ENCODE peak calls at places on chromosomes 3 and 15, in seven cellular contexts. O is HepG2, R is A549, U is IMR-90, K is SK-N-SH, I is K562, G is GM12878. J is an unnamed sample.

GRCh38 chr3:172009736-172010254 is 29.6 kb upstream of the FNDC3B start:
- DNase-seq in O (no peak), R (no peak), U (no peak), K (no peak), I (no peak), G (no peak), J (peak; percentile 7)

GRCh38 chr3:99658274-99658673 is 19.9 kb downstream of the COL8A1 start:
- DNase-seq in O (no peak), R (no peak), U (no peak), K (no peak), I (no peak), G (no peak), J (no peak)

GRCh38 chr15:32994810-32995424 is 199.6 kb downstream of the FMN1 start:
- DNase-seq in O (peak; percentile 7), R (peak; percentile 13), U (peak; percentile 74), K (peak; percentile 38), I (peak; percentile 23), G (no peak), J (no peak)

GRCh38 chr3:129579991-129580390 is 26.5 kb downstream of the PLXND1 start:
- DNase-seq in O (no peak), R (no peak), U (no peak), K (no peak), I (no peak), G (no peak), J (no peak)

GRCh38 chr3:119434703-119435102 is 28.7 kb downstream of the TMEM39A start:
- DNase-seq in O (no peak), R (no peak), U (no peak), K (peak; percentile 37), I (no peak), G (no peak), J (no peak)

GRCh38 chr3:34582054-34582453 is 783.6 kb downstream of the PDCD6IP start:
- DNase-seq in O (no peak), R (no peak), U (no peak), K (no peak), I (no peak), G (no peak), J (no peak)

GRCh38 chr3:170012683-170013400 is 25.0 kb upstream of the GPR160 start:
- DNase-seq in O (peak; percentile 16), R (no peak), U (no peak), K (no peak), I (no peak), G (no peak), J (no peak)

GRCh38 chr15:48806151-48806550 is 4.7 kb downstream of the CEP152 start:
- DNase-seq in O (no peak), R (no peak), U (peak; percentile 15), K (no peak), I (no peak), G (no peak), J (no peak)

GRCh38 chr3:42688487-42689420 is 3.4 kb downstream of the KLHL40 start:
- DNase-seq in O (no peak), R (no peak), U (no peak), K (no peak), I (no peak), G (no peak), J (no peak)

GRCh38 chr15:83090465-83090864 is 17.0 kb upstream of the TM6SF1 start:
- DNase-seq in O (no peak), R (no peak), U (no peak), K (no peak), I (no peak), G (no peak), J (no peak)

GRCh38 chr3:156161172-156161571 is 40.8 kb downstream of the KCNAB1 start:
- DNase-seq in O (no peak), R (no peak), U (peak; percentile 17), K (no peak), I (no peak), G (no peak), J (no peak)

GRCh38 chr3:193711165-193711485 is 118.1 kb downstream of the OPA1 start:
- DNase-seq in O (no peak), R (no peak), U (no peak), K (no peak), I (no peak), G (no peak), J (no peak)

GRCh38 chr15:23602124-23602523 is 36.6 kb downstream of the MKRN3 start:
- DNase-seq in O (no peak), R (no peak), U (no peak), K (no peak), I (no peak), G (no peak), J (no peak)

GRCh38 chr15:99967841-99968371 is 234.7 kb upstream of the LYSMD4 start:
- DNase-seq in O (no peak), R (no peak), U (no peak), K (no peak), I (no peak), G (no peak), J (no peak)

GRCh38 chr15:70376929-70377691 is 279.4 kb upstream of the TLE3 start:
- DNase-seq in O (no peak), R (no peak), U (peak; percentile 2), K (peak; percentile 76), I (peak; percentile 25), G (no peak), J (peak; percentile 57)

GRCh38 chr15:70378126-70379031 is 280.7 kb upstream of the TLE3 start:
- DNase-seq in O (no peak), R (no peak), U (no peak), K (no peak), I (no peak), G (no peak), J (peak; percentile 43)

GRCh38 chr15:70375586-70375985 is 277.9 kb upstream of the TLE3 start:
- DNase-seq in O (no peak), R (no peak), U (no peak), K (no peak), I (no peak), G (no peak), J (no peak)

GRCh38 chr15:70375006-70375409 is 277.3 kb upstream of the TLE3 start:
- DNase-seq in O (no peak), R (peak; percentile 80), U (no peak), K (peak; percentile 74), I (no peak), G (no peak), J (no peak)

GRCh38 chr15:70376031-70376928 is 278.6 kb upstream of the TLE3 start:
- DNase-seq in O (no peak), R (no peak), U (no peak), K (no peak), I (no peak), G (no peak), J (peak; percentile 62)
- TF ChIP-seq RFX5 in O (no peak), R (no peak), U (no peak), K (no peak), I (no peak), G (no peak), J (no peak)

DNA sequence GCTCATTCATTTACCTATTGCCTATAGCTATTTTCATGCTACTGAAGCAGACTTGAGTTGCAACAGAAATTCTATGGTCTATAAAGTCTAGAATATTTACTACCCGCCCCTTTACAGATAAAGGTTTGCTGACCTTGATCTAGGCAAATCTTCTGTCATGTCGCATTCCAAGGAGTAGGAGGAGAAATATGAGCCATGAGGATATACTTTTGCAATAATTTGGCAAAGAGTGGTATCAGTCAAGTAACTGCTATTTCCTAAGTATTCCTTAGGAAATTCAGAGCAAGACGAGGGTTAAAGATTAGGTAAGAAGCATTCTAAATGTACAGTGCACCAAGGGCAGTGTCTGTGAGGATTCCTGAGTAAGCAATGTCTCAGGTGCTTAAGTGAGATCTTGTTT is 121.0 kb upstream of the NUDT16 start:
- DNase-seq in O (no peak), R (no peak), U (no peak), K (no peak), I (no peak), G (no peak), J (no peak)
- TF ChIP-seq RFX5 in O (no peak), R (no peak), U (no peak), K (no peak), I (no peak), G (no peak), J (no peak)

GRCh38 chr15:86089422-86089821 is 9.8 kb downstream of the AGBL1 start:
- DNase-seq in O (no peak), R (no peak), U (no peak), K (no peak), I (no peak), G (no peak), J (no peak)
- TF ChIP-seq RFX5 in O (no peak), R (no peak), U (no peak), K (no peak), I (no peak), G (no peak), J (no peak)

GRCh38 chr15:93286456-93286855 is 197.4 kb upstream of the RGMA start:
- DNase-seq in O (no peak), R (no peak), U (no peak), K (no peak), I (no peak), G (no peak), J (no peak)
- TF ChIP-seq RFX5 in O (no peak), R (no peak), U (no peak), K (no peak), I (no peak), G (no peak), J (no peak)

J was measured in H1.